ENCODE peak calls at places on chromosomes 4 and X, in eight cellular contexts. N is brain microvascular endothelial cell, U is uterus, Y is PC-3, K is mammary epithelial cell, G is GM13977, C is psoas muscle, F is AG10803. B is an unnamed sample.

GRCh38 chr4:107599841-107600240 is 120.2 kb downstream of the PAPSS1 start:
- DNase-seq in N (no peak), U (no peak), Y (no peak), K (no peak), G (no peak), C (no peak), F (peak), B (no peak)

GRCh38 chr4:152148057-152148456 is 387.2 kb upstream of the GATB start:
- DNase-seq in N (no peak), U (no peak), Y (peak), K (no peak), G (no peak), C (no peak), F (no peak), B (no peak)

GRCh38 chrX:118497180-118497814 is 1.7 kb downstream of the DOCK11 start:
- DNase-seq in N (no peak), U (no peak), Y (no peak), K (no peak), G (peak), C (no peak), F (no peak), B (no peak)

GRCh38 chrX:22660756-22661155 is 339.0 kb upstream of the DDX53 start:
- DNase-seq in N (no peak), U (no peak), Y (no peak), K (no peak), G (no peak), C (no peak), F (no peak), B (no peak)

GRCh38 chrX:85223359-85223758 is 20.2 kb downstream of the SATL1 start:
- DNase-seq in N (no peak), U (no peak), Y (no peak), K (no peak), G (no peak), C (no peak), F (no peak), B (no peak)

GRCh38 chrX:144335402-144335801 is 451.5 kb downstream of the UBE2NL start:
- DNase-seq in N (no peak), U (no peak), Y (peak), K (no peak), G (no peak), C (no peak), F (no peak), B (no peak)

GRCh38 chr4:185227713-185228278 is 18.4 kb downstream of the SNX25 start:
- DNase-seq in N (no peak), U (no peak), Y (no peak), K (no peak), G (no peak), C (no peak), F (no peak), B (no peak)

GRCh38 chrX:34275710-34276109 is 143.6 kb upstream of the FAM47A start:
- DNase-seq in N (no peak), U (no peak), Y (no peak), K (no peak), G (no peak), C (no peak), F (no peak), B (no peak)

GRCh38 chr4:8540072-8540471 is 40.1 kb upstream of the GPR78 start:
- DNase-seq in N (no peak), U (no peak), Y (no peak), K (no peak), G (no peak), C (no peak), F (no peak), B (no peak)

GRCh38 chr4:5912614-5913019 is 19.7 kb upstream of the CRMP1 start:
- DNase-seq in N (no peak), U (no peak), Y (no peak), K (peak), G (no peak), C (no peak), F (no peak), B (peak)

GRCh38 chr4:117284736-117285135 is 199.4 kb upstream of the TRAM1L1 start:
- DNase-seq in N (no peak), U (no peak), Y (no peak), K (peak), G (no peak), C (no peak), F (no peak), B (no peak)

GRCh38 chr4:101355767-101356702 is 8.7 kb upstream of the PPP3CA start:
- DNase-seq in N (peak), U (no peak), Y (peak), K (peak), G (no peak), C (no peak), F (peak), B (peak)

GRCh38 chr4:185142911-185143595 is at the start of gene SLC25A4:
- DNase-seq in N (peak), U (peak), Y (peak), K (peak), G (peak), C (peak), F (peak), B (no peak)

GRCh38 chrX:68880846-68881513 is 52.2 kb downstream of the EFNB1 start:
- DNase-seq in N (no peak), U (no peak), Y (no peak), K (no peak), G (no peak), C (no peak), F (no peak), B (no peak)

GRCh38 chr4:102825261-102826071 is 1.9 kb downstream of the UBE2D3 start:
- DNase-seq in N (peak), U (peak), Y (peak), K (peak), G (no peak), C (no peak), F (peak), B (peak)

GRCh38 chr4:58510652-58511051 is 1400.5 kb upstream of the IGFBP7 start:
- DNase-seq in N (no peak), U (no peak), Y (no peak), K (no peak), G (no peak), C (no peak), F (no peak), B (no peak)

GRCh38 chr4:141247430-141247780 is 26.7 kb downstream of the ZNF330 start:
- DNase-seq in N (no peak), U (no peak), Y (no peak), K (no peak), G (no peak), C (no peak), F (peak), B (no peak)

GRCh38 chr4:80637190-80637589 is 301.7 kb downstream of the CFAP299 start:
- DNase-seq in N (no peak), U (no peak), Y (no peak), K (no peak), G (no peak), C (no peak), F (no peak), B (no peak)

GRCh38 chr4:159764343-159764952 is 661.6 kb downstream of the RAPGEF2 start:
- DNase-seq in N (peak), U (no peak), Y (peak), K (peak), G (peak), C (no peak), F (peak), B (peak)

GRCh38 chr4:140903522-140903928 is 147.3 kb upstream of the TBC1D9 start:
- DNase-seq in N (no peak), U (no peak), Y (no peak), K (no peak), G (no peak), C (no peak), F (peak), B (no peak)

GRCh38 chrX:87961471-87961870 is 443.9 kb downstream of the KLHL4 start:
- DNase-seq in N (no peak), U (no peak), Y (peak), K (no peak), G (no peak), C (no peak), F (no peak), B (no peak)

GRCh38 chrX:46279925-46280313 is 265.3 kb downstream of the ZNF674 start:
- DNase-seq in N (no peak), U (no peak), Y (peak), K (peak), G (no peak), C (no peak), F (peak), B (peak)

GRCh38 chr4:30716158-30716557 is 4.0 kb upstream of the PCDH7 start:
- DNase-seq in N (no peak), U (no peak), Y (peak), K (peak), G (peak), C (no peak), F (no peak), B (peak)

GRCh38 chrX:139881130-139881529 is 51.7 kb downstream of the ATP11C start:
- DNase-seq in N (peak), U (no peak), Y (no peak), K (peak), G (no peak), C (no peak), F (peak), B (peak)

GRCh38 chrX:57902633-57903032 is 7.6 kb downstream of the ZXDA start:
- DNase-seq in N (no peak), U (no peak), Y (no peak), K (no peak), G (no peak), C (no peak), F (no peak), B (no peak)

GRCh38 chr4:155062948-155063347 is 145.5 kb upstream of the NPY2R start:
- DNase-seq in N (no peak), U (no peak), Y (no peak), K (no peak), G (no peak), C (no peak), F (no peak), B (no peak)

GRCh38 chr4:94536049-94536448 is 84.3 kb downstream of the PDLIM5 start:
- DNase-seq in N (no peak), U (no peak), Y (no peak), K (no peak), G (no peak), C (no peak), F (no peak), B (no peak)

GRCh38 chr4:819401-820229 is 6.3 kb downstream of the CPLX1 start:
- DNase-seq in N (no peak), U (no peak), Y (no peak), K (no peak), G (no peak), C (no peak), F (no peak), B (no peak)

GRCh38 chr4:129428454-129428853 is 332.5 kb downstream of the C4orf33 start:
- DNase-seq in N (no peak), U (no peak), Y (no peak), K (no peak), G (no peak), C (no peak), F (no peak), B (no peak)

GRCh38 chr4:7043521-7044414 is 596 bp downstream of the TADA2B start:
- DNase-seq in N (no peak), U (no peak), Y (no peak), K (peak), G (no peak), C (peak), F (peak), B (no peak)

GRCh38 chr4:127501103-127501502 is 131.7 kb upstream of the INTU start:
- DNase-seq in N (peak), U (no peak), Y (peak), K (peak), G (no peak), C (no peak), F (no peak), B (no peak)

GRCh38 chr4:111991797-111992196 is 153.5 kb upstream of the FAM241A start:
- DNase-seq in N (peak), U (peak), Y (peak), K (peak), G (no peak), C (no peak), F (peak), B (peak)

GRCh38 chr4:92381640-92382039 is 77.9 kb downstream of the GRID2 start:
- DNase-seq in N (no peak), U (no peak), Y (no peak), K (peak), G (no peak), C (no peak), F (no peak), B (no peak)

GRCh38 chrX:17670874-17671273 is 66.4 kb upstream of the SCML1 start:
- DNase-seq in N (no peak), U (no peak), Y (no peak), K (no peak), G (no peak), C (no peak), F (no peak), B (no peak)

GRCh38 chr4:61446957-61447356 is 246.8 kb downstream of the ADGRL3 start:
- DNase-seq in N (no peak), U (no peak), Y (no peak), K (no peak), G (no peak), C (no peak), F (no peak), B (no peak)

GRCh38 chr4:101600287-101600686 is 190.2 kb upstream of the BANK1 start:
- DNase-seq in N (no peak), U (no peak), Y (no peak), K (peak), G (no peak), C (no peak), F (no peak), B (peak)

GRCh38 chr4:56743550-56743949 is 62.5 kb upstream of the HOPX start:
- DNase-seq in N (no peak), U (no peak), Y (peak), K (no peak), G (no peak), C (no peak), F (no peak), B (no peak)

GRCh38 chr4:184514121-184514988 is 40.0 kb upstream of the IRF2 start:
- DNase-seq in N (peak), U (peak), Y (peak), K (peak), G (peak), C (peak), F (peak), B (peak)

GRCh38 chrX:20042221-20042620 is 51.4 kb upstream of the BCLAF3 start:
- DNase-seq in N (no peak), U (no peak), Y (peak), K (no peak), G (no peak), C (no peak), F (peak), B (no peak)

GRCh38 chr4:78038704-78039103 is 18.4 kb upstream of the FRAS1 start:
- DNase-seq in N (no peak), U (no peak), Y (no peak), K (no peak), G (no peak), C (no peak), F (no peak), B (no peak)

GRCh38 chr4:15006416-15007024 is 4.2 kb downstream of the CPEB2 start:
- DNase-seq in N (no peak), U (no peak), Y (peak), K (peak), G (peak), C (no peak), F (peak), B (peak)
- TF ChIP-seq CTCF in N (peak), U (peak), Y (peak), K (peak), G (peak), C (peak), F (peak), B (peak)

GRCh38 chr4:15144249-15144966 is 142.1 kb downstream of the CPEB2 start:
- DNase-seq in N (no peak), U (no peak), Y (no peak), K (no peak), G (no peak), C (no peak), F (no peak), B (no peak)
- TF ChIP-seq CTCF in N (peak), U (no peak), Y (no peak), K (no peak), G (no peak), C (no peak), F (no peak), B (no peak)

DNA sequence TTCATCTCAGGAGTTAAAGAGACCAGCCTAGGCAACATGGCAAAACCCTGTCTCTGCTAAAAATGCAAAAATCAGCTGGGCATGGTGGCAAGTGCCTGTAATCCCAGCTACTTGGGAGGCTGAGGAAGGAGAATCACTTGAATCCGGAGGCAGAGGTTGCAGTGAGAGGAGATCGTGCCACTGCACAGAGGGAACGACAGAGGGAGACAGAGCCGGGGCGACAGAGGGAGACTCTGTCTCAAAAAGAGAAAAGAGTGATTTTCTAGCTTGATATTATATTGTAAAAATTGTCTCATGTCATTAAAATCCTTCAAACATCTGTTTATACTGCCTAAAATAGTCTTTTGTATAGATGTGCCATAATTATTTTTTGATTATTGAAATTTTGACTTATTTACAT is 225.4 kb upstream of the AGA start:
- DNase-seq in N (no peak), U (no peak), Y (peak), K (peak), G (no peak), C (no peak), F (no peak), B (no peak)
- TF ChIP-seq CTCF in N (peak), U (no peak), Y (peak), K (peak), G (peak), C (no peak), F (no peak), B (peak)

GRCh38 chr4:71231073-71231752 is 107.6 kb upstream of the SLC4A4 start:
- DNase-seq in N (peak), U (no peak), Y (no peak), K (no peak), G (no peak), C (peak), F (peak), B (no peak)

GRCh38 chr4:71230613-71231012 is 108.2 kb upstream of the SLC4A4 start:
- DNase-seq in N (no peak), U (no peak), Y (no peak), K (no peak), G (no peak), C (no peak), F (no peak), B (no peak)

GRCh38 chr4:71230258-71230594 is 108.6 kb upstream of the SLC4A4 start:
- DNase-seq in N (no peak), U (no peak), Y (no peak), K (no peak), G (no peak), C (no peak), F (peak), B (no peak)

GRCh38 chr4:71232846-71233245 is 106.0 kb upstream of the SLC4A4 start:
- DNase-seq in N (no peak), U (no peak), Y (no peak), K (no peak), G (no peak), C (no peak), F (no peak), B (no peak)

GRCh38 chr4:71231753-71232420 is 106.9 kb upstream of the SLC4A4 start:
- DNase-seq in N (no peak), U (no peak), Y (no peak), K (no peak), G (no peak), C (no peak), F (peak), B (no peak)
- TF ChIP-seq CTCF in N (no peak), U (no peak), Y (no peak), K (no peak), G (no peak), C (no peak), F (no peak), B (no peak)

GRCh38 chr4:76429636-76430035 is 5.4 kb upstream of the SHROOM3 start:
- DNase-seq in N (no peak), U (no peak), Y (no peak), K (no peak), G (no peak), C (no peak), F (no peak), B (no peak)

GRCh38 chr4:76430519-76431388 is 4.3 kb upstream of the SHROOM3 start:
- DNase-seq in N (peak), U (no peak), Y (peak), K (peak), G (peak), C (no peak), F (peak), B (no peak)

GRCh38 chr4:76420901-76421581 is at the start of gene CCDC158:
- DNase-seq in N (no peak), U (no peak), Y (no peak), K (no peak), G (peak), C (peak), F (no peak), B (no peak)

GRCh38 chr4:76420311-76420710 is 630 bp downstream of the CCDC158 start:
- DNase-seq in N (no peak), U (no peak), Y (no peak), K (no peak), G (no peak), C (no peak), F (no peak), B (no peak)

DNA sequence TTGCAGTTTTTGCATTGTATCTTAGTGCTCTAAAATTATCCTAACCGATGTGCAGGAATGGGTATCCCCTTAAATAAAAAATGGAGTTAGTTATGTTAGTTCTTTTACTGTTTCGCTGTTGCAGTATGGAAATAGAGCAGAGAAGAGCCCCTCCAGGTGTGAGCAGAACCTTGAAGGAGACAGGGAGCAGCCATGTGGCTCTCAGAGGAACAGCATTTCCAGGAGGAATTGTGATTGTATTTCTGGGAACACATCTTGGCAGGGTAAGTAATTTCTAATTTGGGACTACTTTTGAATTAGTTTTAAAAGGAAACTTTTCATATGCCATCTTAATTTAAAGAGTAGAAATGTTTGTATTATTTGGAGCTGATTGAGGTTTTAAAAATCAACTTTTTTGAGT is 5.3 kb upstream of the CCDC158 start:
- DNase-seq in N (no peak), U (no peak), Y (peak), K (peak), G (no peak), C (no peak), F (no peak), B (no peak)
- TF ChIP-seq CTCF in N (peak), U (no peak), Y (peak), K (peak), G (peak), C (no peak), F (no peak), B (peak)